ENCODE peak calls at places on chromosomes 13 and 19, in eight cellular contexts. Z is HL-60, M is K562, K is adrenal gland, R is tibial nerve, F is AG10803, I is NB4, O is colonic mucosa. H is an unnamed sample.
A peak's percentile ranks its signal among the peaks of the same experiment; 100 is the strongest.

GRCh38 chr13:113929628-113930615 is 44.0 kb downstream of the C13orf46 start:
- DNase-seq in Z (no peak), M (no peak), K (no peak), R (no peak), F (peak; percentile 65), I (no peak), O (no peak), H (no peak)

GRCh38 chr13:32315255-32316029 is at the start of the genes BRCA2 and ZAR1L:
- DNase-seq in Z (peak; percentile 94), M (peak; percentile 74), K (peak; percentile 92), R (peak; percentile 83), F (peak; percentile 90), I (peak; percentile 94), O (peak; percentile 87), H (peak; percentile 97)

GRCh38 chr19:8575467-8575997 is 1.7 kb downstream of the MYO1F start:
- DNase-seq in Z (peak; percentile 60), M (no peak), K (no peak), R (no peak), F (peak; percentile 39), I (peak; percentile 88), O (peak; percentile 40), H (no peak)

GRCh38 chr13:32969516-32969941 is 46.7 kb upstream of the KL start:
- DNase-seq in Z (no peak), M (no peak), K (peak; percentile 61), R (peak; percentile 16), F (peak; percentile 53), I (no peak), O (no peak), H (peak; percentile 76)

GRCh38 chr13:110640591-110641029 is 25.3 kb downstream of the NAXD start:
- DNase-seq in Z (no peak), M (no peak), K (peak; percentile 75), R (no peak), F (no peak), I (no peak), O (no peak), H (no peak)

GRCh38 chr13:84844473-84844872 is 954.7 kb downstream of the SLITRK6 start:
- DNase-seq in Z (no peak), M (no peak), K (no peak), R (no peak), F (no peak), I (peak; percentile 23), O (no peak), H (no peak)

GRCh38 chr19:10552596-10553053 is 8.9 kb downstream of the ATG4D start:
- DNase-seq in Z (no peak), M (peak; percentile 71), K (no peak), R (no peak), F (no peak), I (peak; percentile 79), O (peak; percentile 30), H (peak; percentile 40)

GRCh38 chr19:10891360-10892108 is 20.2 kb downstream of the CARM1 start:
- DNase-seq in Z (no peak), M (no peak), K (no peak), R (no peak), F (no peak), I (no peak), O (peak; percentile 86), H (no peak)

GRCh38 chr19:46739290-46739771 is 6.5 kb upstream of the FKRP start:
- DNase-seq in Z (no peak), M (no peak), K (no peak), R (no peak), F (no peak), I (no peak), O (no peak), H (no peak)

DNA sequence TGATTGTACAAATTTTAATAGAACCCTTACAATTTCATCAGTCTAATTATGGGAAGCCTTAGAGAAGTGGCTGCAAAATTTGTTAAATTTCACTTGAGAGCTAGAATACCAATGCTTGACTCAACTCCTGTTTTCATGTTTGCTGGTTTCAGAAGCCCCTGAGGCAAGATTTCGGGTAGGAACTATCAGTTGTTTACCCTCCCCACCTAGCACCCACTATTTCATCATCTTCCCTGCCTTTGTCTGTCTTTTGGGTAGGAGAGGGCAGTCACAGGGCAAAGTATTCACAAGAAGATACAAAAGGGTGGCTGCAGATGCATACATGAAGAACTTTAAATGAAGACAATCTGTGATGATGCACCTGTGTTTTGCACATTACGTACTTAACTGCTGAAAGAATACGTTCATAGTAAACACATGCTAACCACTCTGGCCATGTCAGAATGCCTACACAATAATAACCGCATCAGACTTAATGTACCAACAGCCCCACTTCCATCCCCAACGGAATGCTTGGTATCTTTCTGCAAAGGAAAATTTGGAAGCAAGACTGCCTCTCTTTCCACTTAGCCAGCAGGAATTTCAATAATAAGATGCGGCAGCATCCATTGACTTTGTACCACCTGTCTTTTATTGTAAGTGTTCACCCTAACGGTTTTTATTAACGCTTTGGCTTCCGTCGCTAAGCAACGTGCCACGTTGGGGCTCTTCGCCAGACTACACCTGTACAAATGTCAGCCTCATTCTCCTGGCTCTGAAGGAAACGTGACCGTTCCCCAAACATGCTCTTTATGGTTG is 30.4 kb downstream of the TPT1 start:
- DNase-seq in Z (no peak), M (no peak), K (no peak), R (no peak), F (no peak), I (no peak), O (no peak), H (no peak)
- H3K4me3 ChIP-seq in Z (peak overlapping the region; percentile 42), M (no peak overlapping the region), K (no peak overlapping the region), R (peak overlapping the region; percentile 57), F (peak overlapping the region; percentile 23), I (no peak overlapping the region), O (peak overlapping the region; percentile 45), H (no peak overlapping the region)

GRCh38 chr19:2253106-2254051 is 2.8 kb downstream of the JSRP1 start:
- DNase-seq in Z (peak; percentile 54), M (no peak), K (no peak), R (no peak), F (no peak), I (peak; percentile 76), O (no peak), H (peak; percentile 57)
- TF ChIP-seq CTCF in Z (no peak), M (peak; percentile 8), K (no peak), R (no peak), F (no peak), I (peak; percentile 44), O (no peak), H (peak; percentile 48)

GRCh38 chr19:15195987-15196682 is 4.7 kb downstream of the NOTCH3 start:
- DNase-seq in Z (no peak), M (peak; percentile 47), K (no peak), R (no peak), F (no peak), I (no peak), O (peak; percentile 90), H (no peak)

GRCh38 chr19:15198006-15198356 is 2.8 kb downstream of the NOTCH3 start:
- DNase-seq in Z (no peak), M (no peak), K (no peak), R (no peak), F (no peak), I (no peak), O (peak; percentile 38), H (no peak)

GRCh38 chr19:15197275-15198005 is 3.4 kb downstream of the NOTCH3 start:
- DNase-seq in Z (peak; percentile 87), M (no peak), K (no peak), R (no peak), F (peak; percentile 40), I (peak; percentile 62), O (no peak), H (no peak)

GRCh38 chr19:15195381-15195964 is 5.3 kb downstream of the NOTCH3 start:
- DNase-seq in Z (no peak), M (peak; percentile 60), K (no peak), R (no peak), F (peak; percentile 58), I (peak; percentile 55), O (peak; percentile 41), H (no peak)

DNA sequence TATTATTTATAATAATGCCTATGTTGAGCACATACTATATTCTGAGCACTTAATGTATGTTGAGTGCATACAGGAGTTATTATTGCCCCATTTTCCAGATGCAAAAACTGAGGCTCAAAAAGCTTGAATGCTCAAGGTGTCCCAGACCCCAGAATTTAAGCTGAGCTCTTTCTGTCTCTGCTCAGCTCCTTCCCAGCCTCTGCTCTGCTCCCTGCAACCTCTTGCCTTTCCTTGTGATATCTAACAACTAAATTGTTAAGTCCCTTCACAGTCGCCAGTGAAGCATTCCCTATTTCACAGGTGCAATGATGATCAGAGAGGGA is 4.2 kb downstream of the NOTCH3 start:
- DNase-seq in Z (no peak), M (no peak), K (no peak), R (no peak), F (no peak), I (no peak), O (no peak), H (no peak)
- H3K4me3 ChIP-seq in Z (no peak overlapping the region), M (no peak overlapping the region), K (no peak overlapping the region), R (no peak overlapping the region), F (no peak overlapping the region), I (no peak overlapping the region), O (no peak overlapping the region), H (no peak overlapping the region)

GRCh38 chr19:51394045-51394836 is 3.9 kb upstream of the C19orf84 start:
- DNase-seq in Z (peak; percentile 99), M (peak; percentile 93), K (peak; percentile 98), R (peak; percentile 94), F (peak; percentile 99), I (peak; percentile 99), O (peak; percentile 96), H (peak; percentile 100)
- TF ChIP-seq CTCF in Z (no peak), M (peak; percentile 23), K (no peak), R (peak; percentile 39), F (no peak), I (no peak), O (no peak), H (no peak)

H was measured in GM12865.